ENCODE peak calls at places on chromosomes 5 and 9, in nine cellular contexts. V, A, H, M, O, Z, L, U and P are unnamed samples.
A peak's percentile ranks its signal among the peaks of the same experiment; 100 is the strongest.

GRCh38 chr9:22395585-22396205 is 50.9 kb upstream of the DMRTA1 start:
- DNase-seq in M (no peak), V (no peak), O (no peak), A (no peak), L (no peak), U (no peak), Z (no peak), H (no peak), P (no peak)

GRCh38 chr5:76723266-76723665 is 7.3 kb downstream of the F2R start:
- DNase-seq in V (no peak), O (no peak), Z (no peak), U (no peak), L (no peak), H (no peak), A (no peak), M (no peak), P (no peak)

GRCh38 chr9:138060881-138061280 is 183.3 kb downstream of the CACNA1B start:
- DNase-seq in H (no peak), U (peak; percentile 19), M (no peak), O (no peak), Z (no peak), A (peak; percentile 28), L (no peak), V (no peak), P (no peak)

GRCh38 chr5:42951169-42951846 is 88.8 kb downstream of the ANXA2R start:
- DNase-seq in A (no peak), Z (no peak), O (peak; percentile 58), H (no peak), L (peak; percentile 36), M (peak; percentile 60), V (no peak), U (peak; percentile 58), P (no peak)

GRCh38 chr5:95471922-95472321 is 80.8 kb downstream of the FAM81B start:
- DNase-seq in A (no peak), Z (no peak), H (peak; percentile 21), V (no peak), U (no peak), L (peak; percentile 17), M (peak; percentile 44), O (no peak), P (no peak)

GRCh38 chr5:157222506-157223230 is 42.0 kb downstream of the ITK start:
- DNase-seq in H (peak; percentile 64), A (no peak), U (no peak), O (no peak), M (no peak), L (no peak), Z (no peak), V (no peak), P (no peak)

GRCh38 chr9:25677301-25678146 is 720 bp downstream of the TUSC1 start:
- DNase-seq in H (peak; percentile 7), V (peak; percentile 93), L (peak; percentile 77), M (peak; percentile 63), A (peak; percentile 94), U (peak; percentile 95), Z (no peak), O (peak; percentile 92), P (peak; percentile 59)

GRCh38 chr5:177320879-177321278 is 9.2 kb upstream of the MXD3 start:
- DNase-seq in H (no peak), O (no peak), U (peak; percentile 23), A (no peak), L (no peak), V (no peak), M (no peak), Z (no peak), P (no peak)

GRCh38 chr9:129761901-129762359 is 9.1 kb upstream of the PTGES start:
- DNase-seq in L (peak; percentile 62), A (no peak), O (no peak), Z (no peak), U (no peak), V (no peak), M (peak; percentile 93), H (peak; percentile 50), P (no peak)

GRCh38 chr9:117092582-117092981 is 322.3 kb downstream of the ASTN2 start:
- DNase-seq in V (no peak), H (no peak), U (no peak), Z (no peak), A (no peak), M (no peak), L (no peak), O (no peak), P (no peak)

GRCh38 chr9:82675102-82675501 is 387.8 kb downstream of the RASEF start:
- DNase-seq in O (no peak), L (no peak), A (no peak), Z (no peak), V (no peak), M (no peak), U (no peak), H (no peak), P (no peak)
- TF ChIP-seq CTCF in O (no peak), L (peak; percentile 61), A (no peak), Z (no peak), V (no peak), M (no peak), U (no peak), H (no peak), P (no peak)

GRCh38 chr9:37209431-37210386 is 89.3 kb downstream of the ZCCHC7 start:
- DNase-seq in H (no peak), O (no peak), U (no peak), A (no peak), Z (no peak), V (no peak), M (peak; percentile 19), L (peak; percentile 55), P (peak; percentile 8)
- TF ChIP-seq CTCF in H (peak; percentile 10), O (no peak), U (no peak), A (no peak), Z (no peak), V (no peak), M (peak; percentile 11), L (peak; percentile 52), P (no peak)

DNA sequence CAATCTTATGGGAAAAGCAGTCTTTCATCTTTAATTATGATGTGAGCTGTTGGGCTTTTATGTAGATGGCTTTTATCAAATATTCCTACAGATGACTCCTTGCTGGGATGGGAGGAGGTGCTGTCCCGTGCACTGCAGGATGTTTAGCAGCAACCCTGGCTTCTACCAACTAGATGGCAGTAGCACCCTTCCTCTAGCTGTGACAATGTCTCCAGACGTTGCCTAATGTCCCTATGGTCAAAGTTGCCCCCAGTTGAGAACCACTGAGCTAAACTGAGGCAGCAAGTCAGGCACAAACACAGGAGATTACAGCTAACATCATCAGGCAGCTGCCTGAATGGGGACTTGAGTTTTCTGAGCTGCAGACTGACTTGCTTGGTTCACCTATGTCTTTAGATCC is 401.9 kb upstream of the PDE4D start:
- DNase-seq in M (peak; percentile 52), L (peak; percentile 69), Z (no peak), H (no peak), U (no peak), V (peak; percentile 42), A (no peak), O (no peak), P (peak; percentile 41)
- TF ChIP-seq CTCF in M (peak; percentile 61), L (peak; percentile 93), Z (peak; percentile 15), H (peak; percentile 78), U (peak; percentile 14), V (peak; percentile 27), A (no peak), O (peak; percentile 39), P (peak; percentile 38)

GRCh38 chr9:115880221-115880620 is 273.4 kb upstream of the PAPPA start:
- DNase-seq in Z (no peak), M (peak; percentile 44), A (no peak), H (no peak), V (no peak), L (no peak), U (no peak), O (no peak), P (no peak)

GRCh38 chr9:115884846-115885245 is 268.7 kb upstream of the PAPPA start:
- DNase-seq in Z (no peak), A (no peak), O (no peak), H (no peak), U (no peak), M (no peak), V (no peak), L (no peak), P (no peak)

GRCh38 chr9:115882911-115883310 is 270.7 kb upstream of the PAPPA start:
- DNase-seq in L (no peak), H (no peak), O (no peak), M (peak; percentile 31), A (no peak), U (no peak), Z (no peak), V (no peak), P (no peak)

GRCh38 chr9:115879451-115879850 is 274.1 kb upstream of the PAPPA start:
- DNase-seq in A (no peak), U (no peak), L (no peak), H (no peak), M (no peak), Z (no peak), O (no peak), V (no peak), P (no peak)

DNA sequence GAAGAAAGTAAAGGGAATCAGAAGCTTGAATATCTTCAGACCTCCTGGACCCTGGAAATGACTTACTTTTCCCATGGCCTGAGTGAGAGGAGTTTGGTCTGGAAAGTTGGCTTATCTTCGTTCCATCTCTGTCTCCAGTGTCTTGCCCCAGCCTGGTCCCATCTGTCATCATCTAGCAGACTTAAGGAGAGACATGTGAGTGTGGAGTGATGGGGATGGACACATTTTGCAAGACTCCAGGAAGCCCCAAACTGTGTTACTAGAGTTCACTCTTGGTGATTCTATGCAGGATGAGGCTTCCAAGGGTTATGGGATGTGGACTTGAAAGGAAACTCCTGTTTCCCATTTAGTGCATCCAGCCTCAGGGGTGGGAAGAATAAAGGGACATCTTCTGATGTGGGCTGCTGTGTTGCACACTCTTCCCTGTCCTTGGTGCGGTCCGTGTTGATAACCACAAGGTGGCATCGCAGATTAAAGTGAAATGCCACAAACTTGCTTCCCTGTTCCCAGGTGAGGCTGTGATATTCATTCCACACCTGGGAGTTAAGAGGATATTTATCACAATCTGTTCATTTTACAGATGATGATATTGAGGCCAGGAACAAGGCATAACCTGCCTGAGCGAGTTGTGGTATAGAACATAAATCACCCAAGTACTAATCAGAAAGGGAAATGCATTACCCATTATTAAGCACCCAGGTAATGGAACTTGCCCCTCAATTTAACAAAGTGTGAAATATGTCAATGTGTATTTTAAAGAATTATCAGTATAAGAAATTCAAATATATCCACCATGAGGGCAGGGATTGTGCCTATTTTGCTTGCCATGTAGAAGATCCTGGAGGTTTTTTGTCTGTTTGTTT is 269.9 kb upstream of the PAPPA start:
- DNase-seq in Z (no peak), M (peak; percentile 75), A (no peak), L (peak; percentile 80), V (peak; percentile 51), U (no peak), H (no peak), O (peak; percentile 19), P (peak; percentile 36)
- TF ChIP-seq CTCF in Z (no peak), M (peak; percentile 77), A (no peak), L (peak; percentile 94), V (peak; percentile 34), U (peak; percentile 65), H (peak; percentile 77), O (peak; percentile 53), P (peak; percentile 52)

GRCh38 chr5:114221807-114222206 is 140.1 kb upstream of the KCNN2 start:
- DNase-seq in Z (no peak), O (no peak), V (no peak), L (no peak), M (no peak), U (no peak), A (no peak), H (no peak), P (no peak)

GRCh38 chr5:114223866-114224265 is 138.0 kb upstream of the KCNN2 start:
- DNase-seq in H (no peak), L (peak; percentile 78), Z (no peak), M (no peak), U (no peak), V (no peak), A (no peak), O (no peak), P (peak; percentile 35)
- TF ChIP-seq CTCF in H (no peak), L (peak; percentile 59), Z (no peak), M (peak; percentile 8), U (peak; percentile 23), V (no peak), A (no peak), O (peak; percentile 38), P (peak; percentile 67)